ENCODE peak calls at places on chromosomes 5 and 9, in eight cellular contexts. J is HCT116, G is GM23338, A is fibroblast of lung, Z is HepG2, P is MM.1S, R is mammary epithelial cell, L is GM23248. B is an unnamed sample.

GRCh38 chr9:91698266-91698665 is 251.8 kb downstream of the ROR2 start:
- DNase-seq in J (no peak), G (no peak), A (no peak), Z (no peak), P (no peak), R (no peak), L (no peak), B (no peak)

GRCh38 chr5:67089200-67089725 is 107.3 kb downstream of the CD180 start:
- DNase-seq in J (no peak), G (no peak), A (peak), Z (no peak), P (no peak), R (peak), L (peak), B (no peak)

GRCh38 chr5:61232490-61232889 is 70.2 kb upstream of the SMIM15 start:
- DNase-seq in J (no peak), G (no peak), A (no peak), Z (no peak), P (no peak), R (no peak), L (no peak), B (no peak)

GRCh38 chr9:135498381-135499126 is 1.9 kb upstream of the MRPS2 start:
- DNase-seq in J (no peak), G (no peak), A (no peak), Z (no peak), P (no peak), R (no peak), L (no peak), B (no peak)

GRCh38 chr9:78714591-78714990 is 417.7 kb downstream of the PSAT1 start:
- DNase-seq in J (no peak), G (no peak), A (peak), Z (no peak), P (no peak), R (no peak), L (peak), B (no peak)

GRCh38 chr5:68296895-68297294 is 81.3 kb downstream of the PIK3R1 start:
- DNase-seq in J (no peak), G (no peak), A (no peak), Z (no peak), P (no peak), R (no peak), L (no peak), B (no peak)

GRCh38 chr5:44794371-44794770 is 14.4 kb upstream of the MRPS30 start:
- DNase-seq in J (no peak), G (no peak), A (no peak), Z (no peak), P (no peak), R (no peak), L (no peak), B (no peak)

GRCh38 chr5:155293605-155294178 is 280.1 kb downstream of the KIF4B start:
- DNase-seq in J (no peak), G (no peak), A (no peak), Z (no peak), P (no peak), R (no peak), L (no peak), B (no peak)

GRCh38 chr5:6315580-6315979 is 62.8 kb downstream of the MED10 start:
- DNase-seq in J (no peak), G (no peak), A (no peak), Z (no peak), P (no peak), R (no peak), L (no peak), B (no peak)

GRCh38 chr9:4375424-4376195 is 75.7 kb upstream of the GLIS3 start:
- DNase-seq in J (peak), G (peak), A (peak), Z (no peak), P (peak), R (peak), L (peak), B (peak)

GRCh38 chr5:139642213-139642612 is 5.9 kb upstream of the CXXC5 start:
- DNase-seq in J (no peak), G (no peak), A (no peak), Z (no peak), P (no peak), R (no peak), L (no peak), B (no peak)

GRCh38 chr9:128149951-128150593 is 819 bp downstream of the LCN2 start:
- DNase-seq in J (no peak), G (no peak), A (no peak), Z (no peak), P (no peak), R (no peak), L (no peak), B (no peak)

GRCh38 chr5:15008476-15008875 is 136.9 kb upstream of the ANKH start:
- DNase-seq in J (peak), G (peak), A (peak), Z (peak), P (no peak), R (peak), L (peak), B (peak)

GRCh38 chr5:23385036-23385435 is 122.4 kb upstream of the PRDM9 start:
- DNase-seq in J (no peak), G (no peak), A (no peak), Z (no peak), P (no peak), R (peak), L (no peak), B (no peak)

GRCh38 chr9:137030528-137030927 is 1.4 kb downstream of the FUT7 start:
- DNase-seq in J (no peak), G (no peak), A (no peak), Z (no peak), P (no peak), R (no peak), L (no peak), B (no peak)

GRCh38 chr5:57174850-57175525 is 1.1 kb downstream of the GPBP1 start:
- DNase-seq in J (no peak), G (no peak), A (no peak), Z (no peak), P (peak), R (peak), L (peak), B (no peak)

GRCh38 chr9:133741716-133742115 is 3.6 kb upstream of the SARDH start:
- DNase-seq in J (no peak), G (no peak), A (no peak), Z (no peak), P (no peak), R (no peak), L (no peak), B (no peak)

GRCh38 chr5:111278824-111279504 is 54.8 kb downstream of the CAMK4 start:
- DNase-seq in J (peak), G (peak), A (peak), Z (peak), P (peak), R (peak), L (peak), B (no peak)

GRCh38 chr5:9361835-9362234 is 184.0 kb downstream of the SEMA5A start:
- DNase-seq in J (peak), G (peak), A (peak), Z (peak), P (peak), R (peak), L (peak), B (peak)

GRCh38 chr9:18459958-18460584 is 13.9 kb upstream of the ADAMTSL1 start:
- DNase-seq in J (no peak), G (no peak), A (peak), Z (no peak), P (no peak), R (peak), L (peak), B (peak)

GRCh38 chr5:69293882-69294281 is 38.7 kb downstream of the CCDC125 start:
- DNase-seq in J (no peak), G (no peak), A (no peak), Z (peak), P (no peak), R (no peak), L (no peak), B (no peak)

GRCh38 chr9:88628811-88629210 is 93.8 kb downstream of the NXNL2 start:
- DNase-seq in J (no peak), G (no peak), A (peak), Z (no peak), P (no peak), R (no peak), L (peak), B (no peak)

GRCh38 chr9:109317979-109318671 is 2.7 kb downstream of the EPB41L4B start:
- DNase-seq in J (no peak), G (peak), A (peak), Z (no peak), P (no peak), R (peak), L (no peak), B (no peak)
- H3K4me3 ChIP-seq in J (no peak), G (peak), A (no peak), Z (peak), P (no peak), R (peak), L (no peak), B (peak)

GRCh38 chr9:93953492-93954435 is 1.4 kb downstream of the BARX1 start:
- DNase-seq in J (no peak), G (peak), A (no peak), Z (no peak), P (no peak), R (no peak), L (no peak), B (no peak)
- TF ChIP-seq EZH2 in J (no peak), G (peak), A (no peak), Z (no peak), P (no peak), R (peak), L (no peak), B (no peak)

GRCh38 chr5:7347377-7347776 is 48.6 kb upstream of the ADCY2 start:
- DNase-seq in J (no peak), G (peak), A (no peak), Z (no peak), P (no peak), R (no peak), L (no peak), B (no peak)

GRCh38 chr5:7348168-7348802 is 47.7 kb upstream of the ADCY2 start:
- DNase-seq in J (no peak), G (peak), A (no peak), Z (no peak), P (no peak), R (no peak), L (no peak), B (no peak)
- H3K4me3 ChIP-seq in J (no peak), G (no peak), A (no peak), Z (no peak), P (no peak), R (no peak), L (no peak), B (no peak)

GRCh38 chr9:73896061-73896460 is 601.1 kb upstream of the RORB start:
- DNase-seq in J (no peak), G (no peak), A (no peak), Z (no peak), P (no peak), R (no peak), L (no peak), B (no peak)

GRCh38 chr9:73892371-73892770 is 604.8 kb upstream of the RORB start:
- DNase-seq in J (no peak), G (no peak), A (no peak), Z (no peak), P (no peak), R (no peak), L (no peak), B (no peak)

GRCh38 chr9:73889023-73889422 is 608.1 kb upstream of the RORB start:
- DNase-seq in J (no peak), G (no peak), A (no peak), Z (no peak), P (no peak), R (no peak), L (no peak), B (no peak)

DNA sequence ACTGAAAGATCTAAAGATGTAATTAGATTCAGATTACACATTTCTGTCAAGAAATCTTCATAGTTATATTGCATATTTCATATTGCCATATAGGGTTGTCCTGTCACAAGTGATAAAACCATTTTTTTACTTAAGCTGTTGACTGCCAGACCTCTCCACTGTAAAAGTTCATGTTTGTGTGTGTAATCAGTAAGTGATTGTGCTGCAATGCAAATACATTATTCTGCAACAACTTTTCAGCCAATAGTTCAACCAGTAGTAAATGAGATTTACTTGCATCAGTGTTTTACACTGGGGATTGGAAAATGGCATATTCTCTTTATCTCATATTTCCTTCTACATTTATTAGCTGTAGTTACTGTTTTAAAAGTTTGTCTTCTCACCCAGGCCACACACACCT is 603.9 kb upstream of the RORB start:
- DNase-seq in J (no peak), G (no peak), A (no peak), Z (no peak), P (no peak), R (no peak), L (no peak), B (no peak)
- TF ChIP-seq EZH2 in J (no peak), G (no peak), A (no peak), Z (no peak), P (no peak), R (no peak), L (no peak), B (no peak)

DNA sequence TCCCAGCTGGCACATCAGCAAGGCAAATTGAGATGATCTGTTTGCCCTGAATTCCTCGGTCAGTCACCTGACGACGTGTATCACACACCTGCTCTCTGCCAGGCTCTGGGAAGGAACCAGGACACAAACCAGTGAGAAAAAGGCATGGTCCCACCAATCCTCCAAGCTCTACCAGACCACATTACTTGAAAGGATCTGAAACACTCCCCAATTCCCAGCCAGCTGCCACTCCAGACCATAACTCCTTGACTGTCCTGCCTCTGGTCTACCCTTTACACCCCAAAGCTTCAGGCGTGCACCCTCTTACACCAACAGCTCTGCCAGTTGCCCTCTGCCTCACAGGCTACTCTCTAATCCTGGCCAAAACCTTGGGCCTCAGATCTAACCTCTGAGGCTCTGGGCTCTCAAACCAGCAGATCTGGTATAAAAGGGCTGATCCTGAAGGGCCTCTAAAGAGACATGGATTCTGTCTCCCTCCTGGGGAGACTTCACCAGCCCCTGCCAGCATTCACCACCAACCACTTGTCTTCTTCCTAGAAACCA is 6.8 kb downstream of the MGAT1 start:
- DNase-seq in J (no peak), G (no peak), A (no peak), Z (no peak), P (no peak), R (no peak), L (no peak), B (no peak)
- H3K4me3 ChIP-seq in J (no peak), G (no peak), A (no peak), Z (no peak), P (no peak), R (no peak), L (no peak), B (no peak)

DNA sequence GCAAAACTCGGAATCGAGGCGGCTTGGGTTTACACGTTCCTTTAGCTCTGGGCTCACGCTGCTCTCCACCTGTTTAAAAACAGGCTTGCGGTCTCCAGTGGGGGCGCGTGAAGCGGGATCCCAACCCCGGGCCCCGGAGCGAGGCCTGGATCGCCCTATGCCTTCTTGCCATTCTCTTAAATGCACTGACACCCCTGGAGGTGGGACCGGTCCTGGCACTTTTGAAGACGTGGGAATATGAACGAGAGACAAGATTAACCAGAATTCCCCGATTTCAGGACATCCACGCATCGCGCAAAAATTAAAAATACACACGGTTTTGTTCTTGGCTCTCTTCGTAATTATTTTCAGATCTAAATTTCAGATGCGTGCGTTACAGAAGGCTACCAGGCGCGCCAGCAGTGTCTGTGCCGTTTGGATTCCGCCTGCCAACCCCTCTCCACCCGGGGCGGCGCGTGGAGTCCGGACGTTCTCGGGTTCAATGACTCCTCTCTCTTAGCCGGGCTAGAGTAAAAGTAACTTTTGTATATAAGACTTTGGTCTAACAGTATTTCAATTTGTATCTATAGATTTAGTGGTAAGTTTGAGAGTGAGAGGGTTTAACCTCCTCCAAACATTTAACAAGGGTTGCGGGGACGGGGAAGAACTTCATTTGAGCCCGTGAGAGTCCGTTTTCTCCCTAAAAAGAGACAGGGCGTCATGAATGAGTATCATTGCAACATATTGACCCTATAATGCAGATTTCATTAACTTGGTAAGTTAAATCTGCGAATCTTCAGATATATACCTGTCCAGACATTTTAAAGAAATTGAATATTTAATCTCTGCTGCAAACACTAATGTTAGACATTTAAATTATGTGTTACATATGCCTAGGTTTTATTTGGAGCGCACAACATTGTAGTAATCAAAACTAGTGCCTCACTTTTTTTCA is 3.8 kb downstream of the FOXD1 start:
- DNase-seq in J (no peak), G (peak), A (peak), Z (no peak), P (no peak), R (no peak), L (peak), B (no peak)
- TF ChIP-seq EZH2 in J (no peak), G (peak), A (no peak), Z (peak), P (no peak), R (no peak), L (no peak), B (no peak)

DNA sequence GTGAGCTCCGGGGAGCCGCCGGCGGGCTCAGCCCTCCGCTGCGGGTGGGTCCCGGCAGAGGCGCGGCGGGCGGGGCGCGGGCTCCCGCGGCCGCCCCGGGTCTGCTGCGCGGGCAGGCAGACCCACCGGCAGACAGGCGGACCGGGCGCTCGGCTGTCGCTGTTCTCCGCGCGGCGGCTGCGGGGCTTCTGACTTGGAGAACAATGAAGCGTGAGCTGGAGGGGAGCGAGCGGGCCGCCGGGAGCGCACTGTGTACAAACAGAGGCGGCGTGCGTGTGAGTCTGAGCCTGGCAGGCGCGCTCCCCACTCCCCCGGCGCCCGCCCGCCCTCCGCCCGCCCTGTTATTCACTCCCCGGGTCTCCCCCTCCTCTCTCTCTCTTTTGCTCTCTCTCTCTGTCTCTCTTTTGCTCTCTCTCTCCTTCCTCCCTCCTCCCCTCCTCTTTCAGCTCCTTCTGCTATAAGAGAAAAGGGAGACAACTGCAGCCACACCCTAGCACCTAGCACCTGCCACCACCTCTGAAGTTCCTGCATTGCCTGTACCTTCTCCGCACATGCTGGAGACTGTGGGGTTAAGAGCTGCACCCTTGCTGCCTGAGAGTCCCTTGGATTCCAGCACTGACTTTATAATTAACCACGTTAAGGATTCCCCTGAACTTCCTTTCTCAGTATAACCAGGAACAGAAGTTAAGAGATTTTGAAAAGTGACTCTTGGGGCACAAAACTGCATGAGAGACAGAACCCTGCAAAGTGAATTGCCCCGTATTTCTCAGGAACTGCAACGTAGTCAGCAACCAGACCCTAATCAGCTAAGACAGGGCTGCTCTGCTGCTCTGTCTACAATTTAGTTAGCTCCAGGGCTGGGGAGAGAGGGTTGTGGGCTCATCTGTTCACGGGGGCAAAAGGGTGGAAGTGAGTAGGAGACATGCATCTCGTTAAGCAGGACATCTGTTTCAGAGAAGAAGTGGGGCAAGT is at the start of gene EDIL3:
- DNase-seq in J (no peak), G (peak), A (peak), Z (no peak), P (peak), R (peak), L (peak), B (no peak)
- H3K4me3 ChIP-seq in J (no peak), G (peak), A (peak), Z (no peak), P (peak), R (peak), L (peak), B (peak)

GRCh38 chr9:124505901-124506346 is 1.3 kb downstream of the NR5A1 start:
- DNase-seq in J (no peak), G (peak), A (no peak), Z (no peak), P (no peak), R (no peak), L (no peak), B (no peak)

GRCh38 chr9:124505006-124505900 is 1.9 kb downstream of the NR5A1 start:
- DNase-seq in J (no peak), G (peak), A (no peak), Z (no peak), P (no peak), R (no peak), L (no peak), B (no peak)

GRCh38 chr9:124503713-124504529 is 3.3 kb downstream of the NR5A1 start:
- DNase-seq in J (no peak), G (peak), A (no peak), Z (no peak), P (no peak), R (peak), L (peak), B (no peak)

GRCh38 chr9:124502711-124503702 is 4.2 kb downstream of the NR5A1 start:
- DNase-seq in J (no peak), G (peak), A (no peak), Z (no peak), P (no peak), R (no peak), L (peak), B (no peak)

GRCh38 chr9:124504530-124505005 is 2.6 kb downstream of the NR5A1 start:
- DNase-seq in J (no peak), G (peak), A (no peak), Z (no peak), P (no peak), R (no peak), L (no peak), B (no peak)
- TF ChIP-seq EZH2 in J (no peak), G (no peak), A (no peak), Z (no peak), P (no peak), R (no peak), L (no peak), B (no peak)

DNA sequence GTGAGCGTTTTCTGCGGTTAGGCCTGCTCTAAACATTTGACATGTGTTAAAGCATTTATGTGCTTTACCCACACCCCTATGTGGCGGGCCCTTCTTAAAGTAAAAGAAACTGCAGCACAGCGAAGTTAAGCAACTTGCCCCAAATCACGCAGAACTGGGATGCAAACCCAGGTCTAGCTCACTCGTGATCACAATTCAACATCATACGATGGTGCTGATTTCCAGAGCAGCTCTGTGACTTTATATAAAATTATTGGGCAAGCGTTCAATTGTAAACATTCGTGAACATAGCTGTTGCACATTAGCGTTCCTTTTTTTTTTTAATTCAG is 718 bp downstream of the RFESD start:
- DNase-seq in J (no peak), G (no peak), A (no peak), Z (no peak), P (no peak), R (no peak), L (no peak), B (no peak)
- H3K4me3 ChIP-seq in J (peak), G (peak), A (peak), Z (peak), P (peak), R (peak), L (peak), B (peak)

B was measured in keratinocyte.